ENCODE peak calls at places on chromosome 9, in ten cellular contexts. One of them, this sample, is unnamed.

GRCh38 chr9:89387197-89387849 is 69.0 kb downstream of the SECISBP2 start:
- DNase-seq in neuronal stem cell: no peak
- DNase-seq in stimulated activated CD8-positive, alpha-beta memory T cell treated with anti-CD3 and anti-CD28 coated beads, Interleukin-7, amount 100 ng/mL, for 24 hours: no peak
- DNase-seq in frontal cortex: no peak
- DNase-seq in EH: no peak
- DNase-seq in HEK293T: no peak
- DNase-seq in effector memory CD8-positive, alpha-beta T cell: no peak
- DNase-seq in OCI-LY7: no peak
- DNase-seq in BE2C: no peak
- DNase-seq in NCI-H2081: no peak
- DNase-seq in this sample: no peak

GRCh38 chr9:134693641-134694367 is 52.2 kb downstream of the COL5A1 start:
- DNase-seq in neuronal stem cell: no peak
- DNase-seq in stimulated activated CD8-positive, alpha-beta memory T cell treated with anti-CD3 and anti-CD28 coated beads, Interleukin-7, amount 100 ng/mL, for 24 hours: no peak
- DNase-seq in frontal cortex: no peak
- DNase-seq in EH: no peak
- DNase-seq in HEK293T: no peak
- DNase-seq in effector memory CD8-positive, alpha-beta T cell: no peak
- DNase-seq in OCI-LY7: no peak
- DNase-seq in BE2C: no peak
- DNase-seq in NCI-H2081: no peak
- DNase-seq in this sample: no peak

GRCh38 chr9:95947118-95947517 is 71.6 kb downstream of the ERCC6L2 start:
- DNase-seq in neuronal stem cell: no peak
- DNase-seq in stimulated activated CD8-positive, alpha-beta memory T cell treated with anti-CD3 and anti-CD28 coated beads, Interleukin-7, amount 100 ng/mL, for 24 hours: no peak
- DNase-seq in frontal cortex: no peak
- DNase-seq in EH: no peak
- DNase-seq in HEK293T: no peak
- DNase-seq in effector memory CD8-positive, alpha-beta T cell: no peak
- DNase-seq in OCI-LY7: no peak
- DNase-seq in BE2C: no peak
- DNase-seq in NCI-H2081: no peak
- DNase-seq in this sample: no peak

GRCh38 chr9:91334053-91334452 is 27.7 kb downstream of the AUH start:
- DNase-seq in neuronal stem cell: no peak
- DNase-seq in stimulated activated CD8-positive, alpha-beta memory T cell treated with anti-CD3 and anti-CD28 coated beads, Interleukin-7, amount 100 ng/mL, for 24 hours: no peak
- DNase-seq in frontal cortex: no peak
- DNase-seq in EH: peak
- DNase-seq in HEK293T: peak
- DNase-seq in effector memory CD8-positive, alpha-beta T cell: no peak
- DNase-seq in OCI-LY7: no peak
- DNase-seq in BE2C: no peak
- DNase-seq in NCI-H2081: no peak
- DNase-seq in this sample: no peak

GRCh38 chr9:2181794-2182193 is 166.6 kb downstream of the SMARCA2 start:
- DNase-seq in neuronal stem cell: peak
- DNase-seq in stimulated activated CD8-positive, alpha-beta memory T cell treated with anti-CD3 and anti-CD28 coated beads, Interleukin-7, amount 100 ng/mL, for 24 hours: no peak
- DNase-seq in frontal cortex: no peak
- DNase-seq in EH: peak
- DNase-seq in HEK293T: peak
- DNase-seq in effector memory CD8-positive, alpha-beta T cell: no peak
- DNase-seq in OCI-LY7: peak
- DNase-seq in BE2C: peak
- DNase-seq in NCI-H2081: peak
- DNase-seq in this sample: no peak

GRCh38 chr9:79651251-79651795 is 79.6 kb downstream of the TLE4 start:
- DNase-seq in neuronal stem cell: no peak
- DNase-seq in stimulated activated CD8-positive, alpha-beta memory T cell treated with anti-CD3 and anti-CD28 coated beads, Interleukin-7, amount 100 ng/mL, for 24 hours: no peak
- DNase-seq in frontal cortex: no peak
- DNase-seq in EH: peak
- DNase-seq in HEK293T: peak
- DNase-seq in effector memory CD8-positive, alpha-beta T cell: no peak
- DNase-seq in OCI-LY7: no peak
- DNase-seq in BE2C: no peak
- DNase-seq in NCI-H2081: no peak
- DNase-seq in this sample: peak

GRCh38 chr9:90002299-90003045 is 397.7 kb downstream of the GADD45G start:
- DNase-seq in neuronal stem cell: no peak
- DNase-seq in stimulated activated CD8-positive, alpha-beta memory T cell treated with anti-CD3 and anti-CD28 coated beads, Interleukin-7, amount 100 ng/mL, for 24 hours: no peak
- DNase-seq in frontal cortex: no peak
- DNase-seq in EH: no peak
- DNase-seq in HEK293T: no peak
- DNase-seq in effector memory CD8-positive, alpha-beta T cell: no peak
- DNase-seq in OCI-LY7: peak
- DNase-seq in BE2C: no peak
- DNase-seq in NCI-H2081: peak
- DNase-seq in this sample: no peak

GRCh38 chr9:124721109-124721850 is 49.8 kb downstream of the NR6A1 start:
- DNase-seq in neuronal stem cell: no peak
- DNase-seq in stimulated activated CD8-positive, alpha-beta memory T cell treated with anti-CD3 and anti-CD28 coated beads, Interleukin-7, amount 100 ng/mL, for 24 hours: no peak
- DNase-seq in frontal cortex: no peak
- DNase-seq in EH: peak
- DNase-seq in HEK293T: no peak
- DNase-seq in effector memory CD8-positive, alpha-beta T cell: no peak
- DNase-seq in OCI-LY7: no peak
- DNase-seq in BE2C: no peak
- DNase-seq in NCI-H2081: no peak
- DNase-seq in this sample: no peak

GRCh38 chr9:129054163-129054851 is 17.9 kb downstream of the MIGA2 start:
- DNase-seq in neuronal stem cell: no peak
- DNase-seq in stimulated activated CD8-positive, alpha-beta memory T cell treated with anti-CD3 and anti-CD28 coated beads, Interleukin-7, amount 100 ng/mL, for 24 hours: no peak
- DNase-seq in frontal cortex: no peak
- DNase-seq in EH: no peak
- DNase-seq in HEK293T: no peak
- DNase-seq in effector memory CD8-positive, alpha-beta T cell: no peak
- DNase-seq in OCI-LY7: no peak
- DNase-seq in BE2C: no peak
- DNase-seq in NCI-H2081: no peak
- DNase-seq in this sample: no peak

GRCh38 chr9:98345011-98345410 is 89.6 kb upstream of the TBC1D2 start:
- DNase-seq in neuronal stem cell: no peak
- DNase-seq in stimulated activated CD8-positive, alpha-beta memory T cell treated with anti-CD3 and anti-CD28 coated beads, Interleukin-7, amount 100 ng/mL, for 24 hours: no peak
- DNase-seq in frontal cortex: no peak
- DNase-seq in EH: no peak
- DNase-seq in HEK293T: peak
- DNase-seq in effector memory CD8-positive, alpha-beta T cell: no peak
- DNase-seq in OCI-LY7: no peak
- DNase-seq in BE2C: no peak
- DNase-seq in NCI-H2081: no peak
- DNase-seq in this sample: no peak

GRCh38 chr9:69496803-69497450 is 171.9 kb downstream of the ENTREP1 start:
- DNase-seq in neuronal stem cell: no peak
- DNase-seq in stimulated activated CD8-positive, alpha-beta memory T cell treated with anti-CD3 and anti-CD28 coated beads, Interleukin-7, amount 100 ng/mL, for 24 hours: no peak
- DNase-seq in frontal cortex: no peak
- DNase-seq in EH: no peak
- DNase-seq in HEK293T: no peak
- DNase-seq in effector memory CD8-positive, alpha-beta T cell: no peak
- DNase-seq in OCI-LY7: no peak
- DNase-seq in BE2C: no peak
- DNase-seq in NCI-H2081: no peak
- DNase-seq in this sample: no peak

GRCh38 chr9:132798817-132799790 is 79.0 kb downstream of the AK8 start:
- DNase-seq in neuronal stem cell: no peak
- DNase-seq in stimulated activated CD8-positive, alpha-beta memory T cell treated with anti-CD3 and anti-CD28 coated beads, Interleukin-7, amount 100 ng/mL, for 24 hours: no peak
- DNase-seq in frontal cortex: no peak
- DNase-seq in EH: peak
- DNase-seq in HEK293T: no peak
- DNase-seq in effector memory CD8-positive, alpha-beta T cell: no peak
- DNase-seq in OCI-LY7: no peak
- DNase-seq in BE2C: peak
- DNase-seq in NCI-H2081: peak
- DNase-seq in this sample: no peak

GRCh38 chr9:14156046-14156445 is 157.9 kb downstream of the NFIB start:
- DNase-seq in neuronal stem cell: no peak
- DNase-seq in stimulated activated CD8-positive, alpha-beta memory T cell treated with anti-CD3 and anti-CD28 coated beads, Interleukin-7, amount 100 ng/mL, for 24 hours: no peak
- DNase-seq in frontal cortex: no peak
- DNase-seq in EH: no peak
- DNase-seq in HEK293T: no peak
- DNase-seq in effector memory CD8-positive, alpha-beta T cell: no peak
- DNase-seq in OCI-LY7: peak
- DNase-seq in BE2C: no peak
- DNase-seq in NCI-H2081: peak
- DNase-seq in this sample: no peak

GRCh38 chr9:88651682-88652633 is 117.0 kb downstream of the NXNL2 start:
- DNase-seq in neuronal stem cell: no peak
- DNase-seq in stimulated activated CD8-positive, alpha-beta memory T cell treated with anti-CD3 and anti-CD28 coated beads, Interleukin-7, amount 100 ng/mL, for 24 hours: no peak
- DNase-seq in frontal cortex: no peak
- DNase-seq in EH: peak
- DNase-seq in HEK293T: no peak
- DNase-seq in effector memory CD8-positive, alpha-beta T cell: no peak
- DNase-seq in OCI-LY7: no peak
- DNase-seq in BE2C: peak
- DNase-seq in NCI-H2081: no peak
- DNase-seq in this sample: no peak

GRCh38 chr9:22144226-22144625 is 135.1 kb upstream of the CDKN2B start:
- DNase-seq in neuronal stem cell: no peak
- DNase-seq in stimulated activated CD8-positive, alpha-beta memory T cell treated with anti-CD3 and anti-CD28 coated beads, Interleukin-7, amount 100 ng/mL, for 24 hours: no peak
- DNase-seq in frontal cortex: no peak
- DNase-seq in EH: no peak
- DNase-seq in HEK293T: no peak
- DNase-seq in effector memory CD8-positive, alpha-beta T cell: no peak
- DNase-seq in OCI-LY7: no peak
- DNase-seq in BE2C: no peak
- DNase-seq in NCI-H2081: no peak
- DNase-seq in this sample: no peak

GRCh38 chr9:107109324-107109723 is 173.8 kb upstream of the RAD23B start:
- DNase-seq in neuronal stem cell: no peak
- DNase-seq in stimulated activated CD8-positive, alpha-beta memory T cell treated with anti-CD3 and anti-CD28 coated beads, Interleukin-7, amount 100 ng/mL, for 24 hours: no peak
- DNase-seq in frontal cortex: no peak
- DNase-seq in EH: no peak
- DNase-seq in HEK293T: no peak
- DNase-seq in effector memory CD8-positive, alpha-beta T cell: no peak
- DNase-seq in OCI-LY7: no peak
- DNase-seq in BE2C: no peak
- DNase-seq in NCI-H2081: no peak
- DNase-seq in this sample: no peak

GRCh38 chr9:36029202-36029601 is 7.5 kb upstream of the RECK start:
- DNase-seq in neuronal stem cell: no peak
- DNase-seq in stimulated activated CD8-positive, alpha-beta memory T cell treated with anti-CD3 and anti-CD28 coated beads, Interleukin-7, amount 100 ng/mL, for 24 hours: no peak
- DNase-seq in frontal cortex: no peak
- DNase-seq in EH: no peak
- DNase-seq in HEK293T: no peak
- DNase-seq in effector memory CD8-positive, alpha-beta T cell: no peak
- DNase-seq in OCI-LY7: no peak
- DNase-seq in BE2C: no peak
- DNase-seq in NCI-H2081: no peak
- DNase-seq in this sample: no peak

GRCh38 chr9:4167040-4167671 is 132.7 kb downstream of the GLIS3 start:
- DNase-seq in neuronal stem cell: no peak
- DNase-seq in stimulated activated CD8-positive, alpha-beta memory T cell treated with anti-CD3 and anti-CD28 coated beads, Interleukin-7, amount 100 ng/mL, for 24 hours: no peak
- DNase-seq in frontal cortex: no peak
- DNase-seq in EH: peak
- DNase-seq in HEK293T: no peak
- DNase-seq in effector memory CD8-positive, alpha-beta T cell: no peak
- DNase-seq in OCI-LY7: no peak
- DNase-seq in BE2C: no peak
- DNase-seq in NCI-H2081: no peak
- DNase-seq in this sample: no peak